ENCODE peak calls at places on chromosomes 3 and 15, in five cellular contexts. G is AG20443; A is bronchial epithelial cell; N is psoas muscle; V is activated CD4-positive, alpha-beta T cell treated with anti-CD3 and anti-CD28 coated beads for 24 hours. P is an unnamed sample.

GRCh38 chr15:72536506-72536905 is 62.4 kb downstream of the ARIH1 start:
- DNase-seq in G (no peak), A (no peak), N (no peak), V (no peak), P (no peak)

GRCh38 chr3:128945878-128946175 is 48.0 kb downstream of the CFAP92 start:
- DNase-seq in G (no peak), A (no peak), N (no peak), V (no peak), P (no peak)

GRCh38 chr3:141383555-141384129 is 15.3 kb downstream of the ZBTB38 start:
- DNase-seq in G (no peak), A (peak), N (no peak), V (no peak), P (no peak)

GRCh38 chr3:40211579-40211978 is 97.9 kb upstream of the EIF1B start:
- DNase-seq in G (no peak), A (peak), N (no peak), V (no peak), P (no peak)

GRCh38 chr3:188370081-188370830 is 216.3 kb downstream of the LPP start:
- DNase-seq in G (no peak), A (peak), N (no peak), V (no peak), P (no peak)

GRCh38 chr3:149507491-149508324 is 33.2 kb downstream of the TM4SF4 start:
- DNase-seq in G (peak), A (peak), N (peak), V (no peak), P (no peak)

GRCh38 chr3:33360136-33360825 is 79.9 kb downstream of the UBP1 start:
- DNase-seq in G (peak), A (peak), N (no peak), V (no peak), P (no peak)

GRCh38 chr3:133894334-133895207 is 1.1 kb downstream of the RAB6B start:
- DNase-seq in G (no peak), A (no peak), N (no peak), V (no peak), P (no peak)

GRCh38 chr3:152236741-152237140 is 32.0 kb upstream of the MBNL1 start:
- DNase-seq in G (peak), A (no peak), N (no peak), V (no peak), P (no peak)

GRCh38 chr3:55127565-55127964 is 199.7 kb upstream of the LRTM1 start:
- DNase-seq in G (no peak), A (no peak), N (no peak), V (no peak), P (no peak)

GRCh38 chr3:124760601-124761000 is 30.3 kb downstream of the UMPS start:
- DNase-seq in G (peak), A (peak), N (no peak), V (no peak), P (no peak)

GRCh38 chr15:38190501-38190900 is 62.1 kb upstream of the SPRED1 start:
- DNase-seq in G (no peak), A (no peak), N (no peak), V (no peak), P (no peak)

GRCh38 chr15:83999396-84000120 is 236.0 kb upstream of the GOLGA6L4 start:
- DNase-seq in G (no peak), A (no peak), N (no peak), V (no peak), P (no peak)

GRCh38 chr15:87493803-87494202 is 762.7 kb downstream of the NTRK3 start:
- DNase-seq in G (no peak), A (no peak), N (no peak), V (no peak), P (no peak)

GRCh38 chr3:191985691-191986090 is 524.7 kb downstream of the PYDC2 start:
- DNase-seq in G (no peak), A (no peak), N (no peak), V (no peak), P (no peak)

GRCh38 chr3:111856501-111856900 is 2.6 kb upstream of the PHLDB2 start:
- DNase-seq in G (no peak), A (no peak), N (no peak), V (no peak), P (no peak)

GRCh38 chr15:42494998-42495360 is 455 bp upstream of the SNAP23 start:
- DNase-seq in G (peak), A (peak), N (no peak), V (no peak), P (no peak)

GRCh38 chr3:116018651-116019050 is 395.3 kb downstream of the GAP43 start:
- DNase-seq in G (peak), A (peak), N (no peak), V (no peak), P (no peak)

GRCh38 chr3:8645717-8646116 is 1.1 kb upstream of the SSUH2 start:
- DNase-seq in G (no peak), A (no peak), N (no peak), V (no peak), P (no peak)

GRCh38 chr3:157239082-157239704 is 79.2 kb upstream of the CCNL1 start:
- DNase-seq in G (peak), A (peak), N (peak), V (peak), P (peak)

GRCh38 chr3:62361824-62362223 is 11.5 kb downstream of the FEZF2 start:
- DNase-seq in G (no peak), A (no peak), N (no peak), V (no peak), P (no peak)

GRCh38 chr15:75215107-75216004 is 13.7 kb downstream of the C15orf39 start:
- DNase-seq in G (no peak), A (no peak), N (no peak), V (no peak), P (no peak)

GRCh38 chr15:46266691-46267090 is 631.9 kb downstream of the SQOR start:
- DNase-seq in G (no peak), A (no peak), N (no peak), V (no peak), P (no peak)

GRCh38 chr3:102478160-102478559 is 43.3 kb downstream of the ZPLD1 start:
- DNase-seq in G (no peak), A (no peak), N (no peak), V (no peak), P (no peak)

GRCh38 chr15:53918180-53919079 is 59.8 kb upstream of the UNC13C start:
- DNase-seq in G (no peak), A (no peak), N (no peak), V (no peak), P (no peak)

GRCh38 chr3:27713435-27713880 is 8.7 kb downstream of the EOMES start:
- DNase-seq in G (peak), A (no peak), N (no peak), V (no peak), P (no peak)

GRCh38 chr3:13674538-13675185 is 125.7 kb downstream of the FBLN2 start:
- DNase-seq in G (no peak), A (no peak), N (no peak), V (no peak), P (no peak)

GRCh38 chr15:28931828-28932227 is 46.1 kb downstream of the APBA2 start:
- DNase-seq in G (no peak), A (no peak), N (no peak), V (no peak), P (no peak)

GRCh38 chr3:45211466-45212094 is 14.5 kb downstream of the TMEM158 start:
- DNase-seq in G (peak), A (no peak), N (no peak), V (no peak), P (no peak)

GRCh38 chr15:31042731-31043130 is 51.3 kb upstream of the MTMR10 start:
- DNase-seq in G (no peak), A (no peak), N (no peak), V (no peak), P (no peak)

GRCh38 chr15:72540606-72541237 is 66.6 kb downstream of the ARIH1 start:
- DNase-seq in G (no peak), A (no peak), N (no peak), V (no peak), P (no peak)

GRCh38 chr3:67384790-67385397 is 269.5 kb downstream of the SUCLG2 start:
- DNase-seq in G (peak), A (peak), N (no peak), V (peak), P (peak)

GRCh38 chr3:190319660-190320059 is 2.6 kb downstream of the CLDN1 start:
- DNase-seq in G (no peak), A (peak), N (no peak), V (peak), P (peak)

GRCh38 chr15:58387130-58387529 is 44.7 kb upstream of the LIPC start:
- DNase-seq in G (peak), A (peak), N (no peak), V (no peak), P (no peak)

GRCh38 chr15:48360841-48361240 is 29.6 kb downstream of the DUT start:
- DNase-seq in G (no peak), A (peak), N (no peak), V (no peak), P (no peak)

GRCh38 chr3:36993326-36994283 is at the start of gene MLH1:
- DNase-seq in G (peak), A (peak), N (peak), V (peak), P (peak)

GRCh38 chr15:29677871-29678431 is 144.3 kb downstream of the TJP1 start:
- DNase-seq in G (no peak), A (no peak), N (no peak), V (no peak), P (no peak)

GRCh38 chr3:185926445-185926844 is 11.4 kb downstream of the TRA2B start:
- DNase-seq in G (no peak), A (no peak), N (no peak), V (no peak), P (no peak)

GRCh38 chr15:70355275-70355795 is 257.6 kb upstream of the TLE3 start:
- DNase-seq in G (peak), A (no peak), N (no peak), V (no peak), P (no peak)

GRCh38 chr3:149393355-149394165 is 16.1 kb upstream of the TM4SF1 start:
- DNase-seq in G (peak), A (peak), N (peak), V (no peak), P (peak)

P was measured in stimulated activated CD4-positive, alpha-beta T cell treated with anti-CD3 and anti-CD28 coated beads, TNF-alpha, amount 100 ng/mL, for 48 hours.